ENCODE peak calls at places on chromosomes 3 and 15, in ten cellular contexts. L is body of pancreas, N is NB4, A is prostate gland, G is H1, U is endothelial cell of umbilical vein, J is sigmoid colon, P is heart left ventricle, F is lower leg skin, H is transverse colon. B is an unnamed sample.

GRCh38 chr3:27533718-27534578 is 49.8 kb upstream of the SLC4A7 start:
- DNase-seq in G (peak), L (peak), N (peak), H (peak), A (peak), F (peak), U (peak), J (peak), P (no peak), B (peak)

GRCh38 chr3:119294889-119295769 is 946 bp downstream of the ARHGAP31 start:
- DNase-seq in F (no peak), J (peak), P (peak), L (peak), A (peak), G (no peak), H (peak), N (peak), U (peak), B (peak)

GRCh38 chr3:58063424-58063823 is 55.2 kb downstream of the FLNB start:
- DNase-seq in L (peak), P (no peak), F (peak), A (no peak), N (peak), U (no peak), J (peak), G (no peak), H (peak), B (no peak)

GRCh38 chr15:21269121-21269520 is 171.2 kb downstream of the POTEB3 start:
- DNase-seq in G (no peak), P (no peak), A (no peak), N (no peak), J (no peak), L (no peak), U (no peak), F (no peak), H (no peak), B (no peak)

GRCh38 chr3:57826952-57827723 is 71.0 kb downstream of the SLMAP start:
- DNase-seq in F (no peak), L (no peak), A (no peak), P (no peak), U (no peak), J (no peak), N (peak), G (no peak), H (no peak), B (no peak)

GRCh38 chr3:194042947-194043346 is 93.0 kb upstream of the HES1 start:
- DNase-seq in U (peak), A (no peak), H (no peak), J (no peak), L (no peak), P (no peak), N (no peak), G (no peak), F (no peak), B (no peak)

GRCh38 chr3:29186131-29186599 is 94.7 kb upstream of the RBMS3 start:
- DNase-seq in U (no peak), P (no peak), H (no peak), N (no peak), G (no peak), J (no peak), F (no peak), A (no peak), L (no peak), B (no peak)

GRCh38 chr3:179969525-179969924 is 67.2 kb downstream of the PEX5L start:
- DNase-seq in U (no peak), L (peak), A (no peak), H (no peak), N (peak), J (no peak), F (no peak), P (no peak), G (no peak), B (no peak)

GRCh38 chr15:49270541-49271421 is 100.7 kb downstream of the GALK2 start:
- DNase-seq in J (no peak), G (no peak), P (no peak), H (no peak), N (no peak), U (no peak), A (no peak), F (no peak), L (peak), B (no peak)

GRCh38 chr15:89577776-89578115 is 2.5 kb downstream of the TICRR start:
- DNase-seq in L (no peak), H (no peak), P (no peak), J (no peak), G (no peak), A (no peak), N (no peak), U (no peak), F (no peak), B (no peak)

GRCh38 chr3:4982773-4983738 is 3.8 kb downstream of the BHLHE40 start:
- DNase-seq in P (no peak), H (no peak), U (peak), F (no peak), N (peak), J (no peak), L (peak), A (no peak), G (no peak), B (no peak)

GRCh38 chr3:4984511-4984864 is 5.3 kb downstream of the BHLHE40 start:
- DNase-seq in P (no peak), G (no peak), L (no peak), J (no peak), U (no peak), F (no peak), A (no peak), H (no peak), N (no peak), B (no peak)

GRCh38 chr3:4985330-4986174 is 6.3 kb downstream of the BHLHE40 start:
- DNase-seq in H (no peak), L (peak), A (peak), U (peak), P (no peak), G (no peak), N (peak), F (no peak), J (no peak), B (no peak)

GRCh38 chr3:4981688-4982494 is 2.7 kb downstream of the BHLHE40 start:
- DNase-seq in U (peak), J (no peak), F (no peak), G (no peak), N (peak), H (no peak), A (no peak), L (peak), P (no peak), B (no peak)

DNA sequence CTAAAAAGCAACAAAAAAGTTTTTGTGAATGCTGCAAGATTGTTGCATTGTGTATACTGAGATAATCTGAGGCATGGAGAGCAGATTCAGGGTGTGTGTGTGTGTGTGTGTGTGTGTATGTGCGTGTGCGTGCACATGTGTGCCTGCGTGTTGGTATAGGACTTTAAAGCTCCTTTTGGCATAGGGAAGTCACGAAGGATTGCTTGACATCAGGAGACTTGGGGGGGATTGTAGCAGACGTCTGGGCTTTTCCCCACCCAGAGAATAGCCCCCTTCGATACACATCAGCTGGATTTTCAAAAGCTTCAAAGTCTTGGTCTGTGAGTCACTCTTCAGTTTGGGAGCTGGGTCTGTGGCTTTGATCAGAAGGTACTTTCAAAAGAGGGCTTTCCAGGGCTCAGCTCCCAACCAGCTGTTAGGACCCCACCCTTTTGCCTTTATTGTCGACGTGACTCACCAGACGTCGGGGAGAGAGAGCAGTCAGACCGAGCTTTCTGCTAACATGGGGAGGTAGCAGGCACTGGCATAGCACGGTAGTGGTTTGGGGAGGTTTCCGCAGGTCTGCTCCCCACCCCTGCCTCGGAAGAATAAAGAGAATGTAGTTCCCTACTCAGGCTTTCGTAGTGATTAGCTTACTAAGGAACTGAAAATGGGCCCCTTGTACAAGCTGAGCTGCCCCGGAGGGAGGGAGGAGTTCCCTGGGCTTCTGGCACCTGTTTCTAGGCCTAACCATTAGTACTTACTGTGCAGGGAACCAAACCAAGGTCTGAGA is 4.7 kb downstream of the BHLHE40 start:
- DNase-seq in U (peak), A (no peak), P (no peak), G (no peak), H (peak), J (no peak), N (peak), L (peak), F (peak), B (no peak)
- TF ChIP-seq POLR2A in U (peak), A (no peak), P (no peak), G (no peak), H (peak), J (no peak), N (no peak), L (peak), F (no peak), B (peak)

DNA sequence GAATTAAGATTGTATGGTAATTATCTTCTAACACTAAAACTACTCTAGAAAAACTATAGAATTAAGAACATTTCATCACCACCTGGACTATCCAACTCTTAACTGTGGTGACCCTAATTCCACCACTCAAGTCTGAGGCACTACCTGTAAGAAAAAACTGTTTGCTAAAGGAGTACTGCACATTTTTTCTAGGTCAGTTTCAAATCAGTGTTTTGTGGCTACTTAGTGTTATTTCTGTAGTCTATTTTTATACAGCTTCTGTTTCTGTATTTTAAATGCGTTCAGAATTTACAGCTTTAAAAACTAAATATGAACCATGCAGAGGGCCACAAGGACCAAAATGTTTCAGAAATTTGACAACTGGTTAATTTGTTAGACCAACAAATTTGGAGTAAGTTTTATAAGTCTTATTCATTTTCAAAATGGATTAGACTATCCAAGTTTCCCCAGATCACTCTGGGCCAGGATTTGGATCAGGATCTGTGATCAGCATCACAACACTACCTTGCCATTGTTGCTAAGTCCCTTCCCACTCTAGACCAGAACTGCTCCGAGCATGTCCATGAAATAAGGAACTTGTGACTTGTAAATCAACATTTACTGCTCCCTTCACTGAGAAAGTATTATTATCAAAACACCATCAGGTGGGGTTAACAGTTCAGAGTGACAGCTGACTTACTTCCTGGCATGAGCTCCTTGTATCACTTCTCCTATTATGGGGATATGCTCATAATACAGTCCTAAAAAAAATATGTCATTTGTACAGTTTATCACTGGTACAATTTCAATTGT is 8.6 kb downstream of the GLT8D1 start:
- DNase-seq in L (no peak), J (no peak), H (no peak), N (no peak), U (no peak), P (no peak), F (no peak), A (no peak), G (peak), B (no peak)
- TF ChIP-seq POLR2A in L (no peak), J (no peak), H (no peak), N (no peak), U (no peak), P (no peak), F (no peak), A (no peak), G (no peak), B (no peak)

GRCh38 chr15:73996267-73996666 is 1.8 kb downstream of the PML start:
- DNase-seq in A (no peak), F (no peak), L (no peak), G (no peak), H (no peak), U (no peak), J (no peak), N (no peak), P (no peak), B (no peak)

GRCh38 chr15:73997986-73998385 is 3.5 kb downstream of the PML start:
- DNase-seq in A (no peak), F (no peak), H (no peak), N (no peak), L (no peak), J (peak), P (no peak), U (no peak), G (no peak), B (no peak)

GRCh38 chr15:73994419-73994883 is at the start of gene PML:
- DNase-seq in U (peak), N (peak), L (peak), F (peak), A (peak), G (peak), H (peak), P (peak), J (peak), B (peak)

GRCh38 chr15:73994912-73995622 is 551 bp downstream of the PML start:
- DNase-seq in H (peak), U (no peak), N (peak), J (peak), P (no peak), G (no peak), F (no peak), A (peak), L (no peak), B (no peak)

DNA sequence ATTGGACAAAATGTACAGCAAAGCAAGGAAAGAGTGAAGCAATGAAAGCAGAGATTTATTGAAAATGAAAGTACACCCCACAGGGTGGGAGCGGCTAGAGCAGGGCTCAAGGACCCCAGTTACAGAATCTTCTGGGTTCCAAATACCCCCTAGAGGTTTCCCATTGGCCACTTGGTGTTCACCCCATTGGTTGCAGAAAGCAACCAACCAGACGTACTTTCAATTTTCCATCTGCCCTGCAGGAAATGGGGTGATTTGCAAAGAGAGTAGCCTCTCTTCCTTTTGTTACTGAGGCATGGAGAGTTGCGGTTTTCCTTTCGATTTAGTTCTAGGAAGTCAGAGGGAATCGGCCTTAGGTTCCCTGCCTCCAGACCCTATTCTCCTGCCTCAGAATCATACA is 2.4 kb downstream of the PML start:
- DNase-seq in N (peak), A (no peak), P (no peak), U (peak), H (no peak), L (no peak), J (peak), F (no peak), G (no peak), B (no peak)
- TF ChIP-seq POLR2A in N (no peak), A (no peak), P (no peak), U (peak), H (no peak), L (no peak), J (no peak), F (no peak), G (no peak), B (no peak)

GRCh38 chr3:117104792-117105191 is 395.2 kb downstream of the TUSC7 start:
- DNase-seq in J (no peak), H (no peak), A (no peak), F (no peak), U (no peak), G (no peak), L (no peak), P (no peak), N (no peak), B (no peak)
- TF ChIP-seq POLR2A in J (no peak), H (no peak), A (no peak), F (no peak), U (no peak), G (no peak), L (no peak), P (no peak), N (no peak), B (no peak)

GRCh38 chr3:195800240-195800639 is 11.5 kb downstream of the MUC4 start:
- DNase-seq in P (no peak), F (no peak), H (no peak), J (no peak), A (no peak), N (peak), U (no peak), L (no peak), G (no peak), B (no peak)
- TF ChIP-seq POLR2A in P (no peak), F (no peak), H (no peak), J (no peak), A (no peak), N (no peak), U (no peak), L (no peak), G (no peak), B (no peak)

GRCh38 chr15:67840747-67841634 is 1.1 kb upstream of the RNU6-1 start:
- DNase-seq in J (peak), U (peak), H (peak), L (peak), A (no peak), P (no peak), G (no peak), N (peak), F (no peak), B (no peak)

GRCh38 chr15:67839929-67840746 is at the start of gene RNU6-1:
- DNase-seq in A (peak), H (peak), F (peak), L (peak), U (peak), N (peak), J (peak), P (peak), G (peak), B (peak)

GRCh38 chr15:67839358-67839928 is 402 bp downstream of the RNU6-1 start:
- DNase-seq in L (no peak), F (no peak), P (no peak), A (no peak), U (peak), J (peak), G (no peak), H (no peak), N (peak), B (no peak)

GRCh38 chr15:67836955-67837354 is 2.9 kb downstream of the RNU6-1 start:
- DNase-seq in F (no peak), H (no peak), L (no peak), P (no peak), N (no peak), U (no peak), G (no peak), J (peak), A (no peak), B (no peak)

GRCh38 chr15:67838789-67839332 is 984 bp downstream of the RNU6-1 start:
- DNase-seq in F (no peak), P (peak), H (peak), N (peak), A (peak), L (peak), U (no peak), G (peak), J (peak), B (no peak)
- TF ChIP-seq POLR2A in F (no peak), P (no peak), H (no peak), N (no peak), A (no peak), L (peak), U (no peak), G (no peak), J (no peak), B (no peak)

DNA sequence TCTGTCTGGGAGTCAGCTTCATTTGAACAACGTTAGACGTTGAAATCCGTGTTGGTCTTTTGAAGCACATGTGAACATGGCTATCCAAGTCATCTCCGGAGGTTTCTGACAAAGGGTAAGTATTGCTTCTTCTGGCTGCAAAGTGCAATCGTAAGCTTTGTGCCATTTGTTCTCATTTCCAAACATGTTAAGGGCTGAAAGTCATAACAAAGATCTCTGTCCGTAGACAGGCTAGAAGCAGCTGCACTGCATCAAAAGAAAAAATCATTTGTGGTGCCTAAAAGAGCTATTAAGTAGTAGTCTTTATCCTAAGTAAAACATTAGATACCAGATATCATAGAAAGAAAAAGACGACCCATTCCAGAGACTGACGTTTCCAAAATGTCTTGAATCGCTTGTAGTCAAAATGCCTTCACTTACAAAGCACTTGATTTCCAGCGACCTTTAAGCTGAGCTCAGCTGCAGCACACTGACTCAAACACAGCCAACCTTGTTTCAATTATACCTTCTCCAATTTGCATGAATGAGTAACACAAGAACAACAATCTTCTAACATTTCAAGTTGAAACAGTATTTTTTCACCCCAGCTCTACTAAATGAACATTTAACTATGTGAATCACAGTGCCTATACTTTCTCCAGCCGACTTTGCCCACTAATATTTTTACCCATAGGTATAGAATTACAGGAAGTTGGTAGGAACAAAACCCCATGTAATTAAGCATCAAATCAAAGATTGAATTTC is 76.6 kb downstream of the NEDD4 start:
- DNase-seq in J (no peak), L (no peak), A (no peak), P (no peak), U (no peak), N (no peak), H (no peak), F (no peak), G (no peak), B (no peak)
- TF ChIP-seq POLR2A in J (no peak), L (no peak), A (no peak), P (no peak), U (no peak), N (no peak), H (no peak), F (no peak), G (no peak), B (no peak)

GRCh38 chr3:71064288-71064975 is 519.1 kb downstream of the FOXP1 start:
- DNase-seq in L (peak), H (peak), A (peak), J (peak), G (peak), U (peak), P (no peak), N (peak), F (no peak), B (no peak)

GRCh38 chr3:71064976-71065763 is 518.4 kb downstream of the FOXP1 start:
- DNase-seq in L (peak), G (peak), J (peak), A (peak), P (peak), N (peak), U (peak), H (peak), F (peak), B (no peak)

GRCh38 chr3:71062037-71062919 is 521.2 kb downstream of the FOXP1 start:
- DNase-seq in A (no peak), G (no peak), N (no peak), U (peak), L (no peak), J (no peak), P (no peak), H (no peak), F (no peak), B (no peak)

GRCh38 chr3:71062920-71063767 is 520.4 kb downstream of the FOXP1 start:
- DNase-seq in H (no peak), N (peak), F (no peak), U (peak), J (no peak), L (no peak), A (no peak), P (no peak), G (no peak), B (no peak)

GRCh38 chr3:71063768-71064287 is 519.7 kb downstream of the FOXP1 start:
- DNase-seq in H (no peak), P (no peak), L (peak), N (peak), U (no peak), F (no peak), J (no peak), A (no peak), G (no peak), B (no peak)
- TF ChIP-seq POLR2A in H (no peak), P (no peak), L (no peak), N (no peak), U (peak), F (no peak), J (no peak), A (no peak), G (peak), B (no peak)